ENCODE peak calls at places on chromosomes 1 and 21, in four cellular contexts. C is NT2/D1, T is GM12878, B is H1. N is an unnamed sample.

GRCh38 chr1:103250441-103250861 is 142.1 kb upstream of the COL11A1 start:
- DNase-seq in C (peak), T (no peak), B (peak), N (peak)

GRCh38 chr21:14683021-14683420 is 136.9 kb upstream of the SAMSN1 start:
- DNase-seq in C (no peak), T (no peak), B (no peak), N (no peak)

GRCh38 chr1:186483561-186483960 is 22.6 kb upstream of the PDC start:
- DNase-seq in C (no peak), T (no peak), B (no peak), N (no peak)

GRCh38 chr1:73998348-73998959 is 199.5 kb downstream of the LRRIQ3 start:
- DNase-seq in C (peak), T (peak), B (no peak), N (peak)

GRCh38 chr1:219771039-219771438 is 157.3 kb downstream of the SLC30A10 start:
- DNase-seq in C (peak), T (no peak), B (no peak), N (no peak)

GRCh38 chr1:221994274-221994698 is 252.4 kb upstream of the DUSP10 start:
- DNase-seq in C (no peak), T (peak), B (no peak), N (no peak)

GRCh38 chr1:222288056-222288455 is 259.8 kb downstream of the HHIPL2 start:
- DNase-seq in C (no peak), T (no peak), B (no peak), N (no peak)

GRCh38 chr1:205497351-205497750 is 7.1 kb upstream of the CDK18 start:
- DNase-seq in C (no peak), T (no peak), B (no peak), N (no peak)

GRCh38 chr1:112700290-112701226 is 6.4 kb downstream of the RHOC start:
- DNase-seq in C (peak), T (peak), B (peak), N (peak)

GRCh38 chr1:98460136-98460535 is 201.4 kb upstream of the SNX7 start:
- DNase-seq in C (no peak), T (no peak), B (no peak), N (no peak)

GRCh38 chr1:175186371-175187160 is 6.0 kb downstream of the KIAA0040 start:
- DNase-seq in C (no peak), T (no peak), B (no peak), N (no peak)

GRCh38 chr21:40177979-40178378 is 310.7 kb downstream of the PCP4 start:
- DNase-seq in C (no peak), T (no peak), B (no peak), N (no peak)

GRCh38 chr1:42679364-42679983 is 2.7 kb upstream of the YBX1 start:
- DNase-seq in C (no peak), T (no peak), B (no peak), N (no peak)

GRCh38 chr1:92031281-92032110 is 1.7 kb downstream of the EPHX4 start:
- DNase-seq in C (no peak), T (no peak), B (no peak), N (no peak)

GRCh38 chr1:219109424-219110018 is 64.2 kb upstream of the LYPLAL1 start:
- DNase-seq in C (no peak), T (no peak), B (no peak), N (no peak)

GRCh38 chr1:49060766-49061165 is 284.1 kb upstream of the BEND5 start:
- DNase-seq in C (no peak), T (no peak), B (no peak), N (no peak)

GRCh38 chr1:110119843-110120242 is 7.6 kb downstream of the UBL4B start:
- DNase-seq in C (no peak), T (no peak), B (no peak), N (no peak)

GRCh38 chr1:244224487-244225430 is 173.7 kb downstream of the ZBTB18 start:
- DNase-seq in C (no peak), T (no peak), B (no peak), N (no peak)

GRCh38 chr1:231185391-231185790 is 23.5 kb downstream of the TRIM67 start:
- DNase-seq in C (no peak), T (no peak), B (no peak), N (no peak)

GRCh38 chr1:19799877-19800804 is at the start of gene TMCO4:
- DNase-seq in C (no peak), T (no peak), B (no peak), N (peak)

GRCh38 chr1:39509360-39510009 is 18.0 kb downstream of the BMP8A start:
- DNase-seq in C (no peak), T (peak), B (no peak), N (no peak)

GRCh38 chr1:162892916-162893714 is 32.1 kb upstream of the CCDC190 start:
- DNase-seq in C (no peak), T (no peak), B (no peak), N (no peak)

GRCh38 chr1:117659565-117660264 is 53.9 kb downstream of the TENT5C start:
- DNase-seq in C (no peak), T (no peak), B (no peak), N (no peak)

GRCh38 chr1:153288634-153289275 is 24.0 kb downstream of the PGLYRP3 start:
- DNase-seq in C (peak), T (no peak), B (peak), N (peak)

GRCh38 chr1:216997831-216998230 is 274.6 kb upstream of the ESRRG start:
- DNase-seq in C (no peak), T (no peak), B (no peak), N (no peak)

GRCh38 chr1:159005161-159005560 is 4.5 kb upstream of the IFI16 start:
- DNase-seq in C (no peak), T (no peak), B (no peak), N (no peak)

GRCh38 chr1:179080866-179081695 is 789 bp upstream of the TOR3A start:
- DNase-seq in C (no peak), T (no peak), B (no peak), N (no peak)

GRCh38 chr1:179081696-179082307 is at the start of gene TOR3A:
- DNase-seq in C (peak), T (peak), B (peak), N (peak)

GRCh38 chr1:179082308-179083030 is 599 bp downstream of the TOR3A start:
- DNase-seq in C (peak), T (no peak), B (peak), N (peak)

GRCh38 chr1:179079113-179079761 is 2.6 kb upstream of the TOR3A start:
- DNase-seq in C (peak), T (no peak), B (no peak), N (peak)

DNA sequence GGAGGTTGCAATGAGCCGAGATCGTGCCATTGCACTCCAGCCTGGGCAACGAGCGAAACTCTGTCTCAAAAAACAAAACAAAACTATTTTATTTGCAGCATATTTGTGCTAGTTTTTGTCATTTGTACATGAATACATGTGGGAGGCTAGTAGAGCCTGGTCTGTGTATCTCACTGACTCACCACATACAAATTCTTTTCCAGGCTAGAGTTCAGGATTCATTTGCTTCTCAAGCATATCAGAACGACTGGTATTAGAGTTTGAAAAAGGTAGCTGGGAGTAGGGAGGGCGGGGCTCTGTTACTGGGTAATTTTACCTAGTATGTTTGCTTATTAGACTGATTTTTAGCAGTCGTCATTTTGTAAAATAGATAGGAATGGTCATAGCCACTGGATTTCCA is 4.5 kb upstream of the TOR3A start:
- DNase-seq in C (no peak), T (no peak), B (no peak), N (no peak)
- TF ChIP-seq SUZ12 in C (no peak), T (no peak), B (no peak), N (no peak)

DNA sequence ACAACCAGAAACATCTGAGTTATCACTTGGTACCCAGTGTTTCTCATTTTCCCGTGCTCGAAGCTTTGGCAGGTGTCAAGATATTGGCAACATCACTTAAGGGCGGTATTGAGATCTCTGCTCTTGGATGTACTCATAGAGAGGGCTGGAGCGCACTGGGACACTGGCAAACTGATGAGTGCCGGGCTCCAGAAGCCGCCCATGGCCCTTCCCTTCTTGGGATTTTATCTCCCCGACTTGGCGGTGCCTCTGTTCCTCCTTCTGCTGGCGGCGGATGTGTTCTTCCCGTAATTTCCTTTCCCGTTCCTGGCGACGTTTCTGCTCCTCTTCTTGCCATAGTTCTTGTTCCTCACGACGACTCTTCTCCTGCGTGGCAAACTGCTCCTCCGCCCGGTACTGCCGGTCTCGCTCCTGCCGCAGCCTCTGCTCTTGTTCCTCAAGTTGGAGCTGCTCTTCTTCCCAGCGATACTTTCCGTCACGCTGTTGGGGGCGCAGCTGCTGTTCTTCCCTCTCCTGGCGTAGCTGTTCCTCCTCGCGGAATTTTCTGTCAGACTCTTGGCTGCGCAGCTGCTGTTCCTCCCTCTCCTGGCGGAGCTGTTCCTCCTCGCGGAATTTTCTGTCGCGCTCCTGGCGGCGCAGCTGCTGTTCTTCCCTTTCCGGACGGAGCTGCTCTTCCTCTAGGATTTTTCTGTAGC is 7.8 kb downstream of the TCHH start:
- DNase-seq in C (peak), T (no peak), B (peak), N (no peak)
- TF ChIP-seq SUZ12 in C (no peak), T (no peak), B (no peak), N (no peak)

GRCh38 chr1:3030663-3031381 is 9.6 kb downstream of the ACTRT2 start:
- DNase-seq in C (no peak), T (no peak), B (no peak), N (no peak)

GRCh38 chr1:3027611-3028371 is 6.5 kb downstream of the ACTRT2 start:
- DNase-seq in C (no peak), T (no peak), B (no peak), N (no peak)

GRCh38 chr1:3029991-3030662 is 8.9 kb downstream of the ACTRT2 start:
- DNase-seq in C (no peak), T (no peak), B (no peak), N (no peak)

GRCh38 chr1:3028531-3029282 is 7.4 kb downstream of the ACTRT2 start:
- DNase-seq in C (no peak), T (no peak), B (no peak), N (no peak)

DNA sequence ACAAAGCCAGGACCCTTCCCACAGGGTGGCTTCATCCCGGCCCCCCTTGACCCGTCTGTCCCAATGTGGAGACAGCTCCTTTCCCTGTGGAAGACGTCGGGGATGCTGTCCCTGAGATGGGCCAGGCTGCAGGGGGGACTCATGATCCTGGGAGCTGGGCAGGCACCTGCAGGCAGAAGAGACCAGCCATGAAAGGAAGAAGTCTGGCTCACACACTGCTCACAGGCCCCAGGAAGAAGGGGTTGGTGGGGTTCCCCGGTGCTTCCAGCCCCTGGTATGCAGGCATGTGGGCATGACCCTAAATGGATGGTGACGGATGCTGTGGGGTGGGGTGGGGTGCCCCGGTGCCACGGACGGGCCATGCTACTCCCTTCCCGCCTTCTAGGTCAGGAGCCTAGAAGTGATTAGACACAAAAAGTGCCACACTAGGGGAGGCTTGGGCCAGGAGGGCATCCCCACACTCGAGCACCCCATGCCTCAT is 8.3 kb downstream of the ACTRT2 start:
- DNase-seq in C (no peak), T (no peak), B (no peak), N (no peak)
- TF ChIP-seq SUZ12 in C (no peak), T (no peak), B (no peak), N (no peak)

DNA sequence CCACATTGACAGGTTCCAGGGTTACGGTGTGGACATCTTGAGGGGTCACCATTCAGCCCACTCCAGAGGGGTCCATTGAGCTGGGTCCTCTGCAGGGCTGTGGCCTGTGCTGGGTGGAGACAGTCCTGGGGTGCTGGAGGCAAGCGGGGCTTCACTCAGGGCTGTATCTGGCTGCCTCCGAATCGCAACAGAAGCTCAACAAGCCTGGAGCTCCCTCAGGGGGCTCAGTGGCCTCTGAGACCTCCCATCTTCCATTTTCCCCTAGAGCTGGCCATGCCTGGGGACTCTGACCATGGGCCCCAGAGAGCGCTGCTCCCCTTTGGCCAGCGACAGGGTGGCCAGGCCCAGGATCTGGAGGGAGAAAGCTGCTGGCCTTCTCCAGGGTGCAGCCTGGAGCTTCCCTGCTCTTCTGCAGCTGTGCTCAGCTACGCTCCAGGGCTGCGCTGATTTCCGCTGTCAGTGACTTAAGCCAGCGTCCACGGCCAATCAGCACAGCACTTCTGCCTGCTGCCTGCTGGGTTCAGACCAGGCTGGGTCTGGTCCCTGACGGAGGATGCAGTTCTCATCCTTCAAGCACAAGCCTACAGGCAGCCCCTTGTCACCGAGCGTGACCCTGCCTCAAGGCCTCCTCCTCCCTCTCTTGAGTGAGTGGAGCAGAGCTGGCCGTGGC is 44.9 kb upstream of the ADARB1 start:
- DNase-seq in C (no peak), T (no peak), B (no peak), N (no peak)
- TF ChIP-seq SUZ12 in C (no peak), T (no peak), B (no peak), N (no peak)

DNA sequence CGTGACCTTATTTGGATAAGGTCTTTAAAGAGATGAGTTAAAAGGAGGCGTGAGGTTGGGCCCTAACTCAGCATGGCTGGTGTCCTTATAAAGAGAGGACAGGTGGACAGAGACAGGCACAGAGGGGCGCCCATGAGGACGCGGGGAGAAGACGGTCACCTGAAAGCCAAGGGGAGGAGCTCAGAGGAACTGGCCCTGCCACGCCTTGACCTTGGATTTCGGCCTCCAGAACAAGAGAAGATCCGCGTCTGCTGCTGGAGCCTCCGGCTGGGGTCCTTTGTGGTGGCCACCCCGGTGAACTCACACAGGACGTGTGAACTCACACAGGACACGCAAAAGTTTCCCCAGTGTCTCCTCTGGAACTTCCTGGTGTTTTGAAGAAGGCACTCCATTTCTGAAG is 122.7 kb downstream of the SIK1 start:
- DNase-seq in C (no peak), T (no peak), B (no peak), N (no peak)
- TF ChIP-seq SUZ12 in C (no peak), T (no peak), B (no peak), N (no peak)

DNA sequence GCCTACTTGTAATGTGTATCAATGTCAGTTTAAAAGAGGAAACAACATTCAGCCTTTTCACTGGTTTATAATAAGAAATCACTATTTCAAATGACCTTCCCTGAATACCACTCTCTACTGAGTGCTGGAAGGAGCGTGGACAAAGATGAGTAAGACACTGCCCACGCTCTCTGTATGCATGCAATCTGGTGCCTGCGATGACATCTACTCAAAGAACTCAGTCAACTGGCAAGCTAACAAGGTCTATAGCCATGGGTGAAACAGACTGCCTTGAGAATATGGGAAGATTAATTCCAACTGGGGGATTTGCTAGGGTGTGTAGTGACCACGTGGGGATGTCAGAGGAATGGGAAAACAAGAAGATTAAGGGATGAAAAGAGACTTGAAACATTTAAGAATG is 49.4 kb upstream of the CXADR start:
- DNase-seq in C (no peak), T (no peak), B (no peak), N (no peak)
- TF ChIP-seq SUZ12 in C (no peak), T (no peak), B (no peak), N (no peak)

GRCh38 chr1:194256010-194256409 is 1069.6 kb upstream of the B3GALT2 start:
- DNase-seq in C (no peak), T (no peak), B (no peak), N (no peak)

DNA sequence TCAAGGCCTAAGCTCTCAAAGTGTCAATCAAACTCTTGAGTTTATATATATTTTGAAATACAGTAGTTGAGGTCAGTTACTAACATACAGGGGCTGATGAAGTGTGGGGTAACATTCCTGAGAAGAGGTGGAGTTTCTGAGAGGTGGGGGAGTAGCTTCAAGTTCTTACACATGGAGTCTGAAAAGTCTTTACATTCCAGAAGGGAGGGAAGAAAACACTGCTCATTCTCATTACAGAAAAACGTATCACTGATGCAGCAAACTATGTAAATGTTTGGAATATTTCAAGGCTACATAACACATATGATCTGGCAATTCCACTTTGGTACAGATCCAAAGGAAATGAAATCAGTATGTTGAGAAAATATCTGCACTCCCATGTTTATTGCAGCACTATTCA is 1065.8 kb upstream of the B3GALT2 start:
- DNase-seq in C (no peak), T (no peak), B (no peak), N (no peak)
- TF ChIP-seq SUZ12 in C (no peak), T (no peak), B (no peak), N (no peak)

GRCh38 chr1:54971317-54971791 is 9.1 kb upstream of the TMEM61 start:
- DNase-seq in C (no peak), T (peak), B (no peak), N (no peak)
- TF ChIP-seq SUZ12 in C (no peak), T (no peak), B (no peak), N (no peak)